ENCODE peak calls at places on chromosomes 16 and 17, in eight cellular contexts. S, D, K, Y, Q, X, N and J are unnamed samples.
A peak's percentile ranks its signal among the peaks of the same experiment; 100 is the strongest.

GRCh38 chr16:26709175-26709574 is 357.6 kb upstream of the C16orf82 start:
- DNase-seq in S (no peak), D (no peak), K (no peak), Y (no peak), Q (peak; percentile 50), X (peak; percentile 4), N (no peak), J (no peak)

GRCh38 chr17:1484586-1485310 is 7.7 kb downstream of the MYO1C start:
- DNase-seq in S (no peak), D (peak; percentile 57), K (no peak), Y (peak; percentile 65), Q (peak; percentile 67), X (peak; percentile 74), N (peak; percentile 24), J (peak; percentile 43)

GRCh38 chr17:81393684-81394376 is 1.4 kb upstream of the BAHCC1 start:
- DNase-seq in S (peak; percentile 99), D (peak; percentile 100), K (peak; percentile 96), Y (peak; percentile 100), Q (peak; percentile 97), X (peak; percentile 99), N (peak; percentile 100), J (peak; percentile 40)

GRCh38 chr17:81121841-81122733 is 43.2 kb upstream of the PVALEF start:
- DNase-seq in S (no peak), D (no peak), K (no peak), Y (no peak), Q (no peak), X (no peak), N (no peak), J (no peak)

GRCh38 chr16:30108059-30108855 is 5.1 kb downstream of the GDPD3 start:
- DNase-seq in S (no peak), D (no peak), K (no peak), Y (no peak), Q (no peak), X (no peak), N (no peak), J (no peak)

GRCh38 chr17:64059756-64060155 is 39.3 kb upstream of the ICAM2 start:
- DNase-seq in S (no peak), D (no peak), K (no peak), Y (no peak), Q (no peak), X (no peak), N (no peak), J (no peak)

GRCh38 chr16:18839555-18839954 is 38.2 kb upstream of the ARL6IP1 start:
- DNase-seq in S (no peak), D (no peak), K (no peak), Y (no peak), Q (no peak), X (no peak), N (peak; percentile 66), J (no peak)

GRCh38 chr17:67059372-67059771 is 15.0 kb downstream of the CACNG1 start:
- DNase-seq in S (no peak), D (no peak), K (no peak), Y (no peak), Q (no peak), X (no peak), N (no peak), J (no peak)

GRCh38 chr16:24568392-24568791 is 29.0 kb downstream of the RBBP6 start:
- DNase-seq in S (peak; percentile 43), D (no peak), K (no peak), Y (no peak), Q (no peak), X (peak; percentile 25), N (no peak), J (no peak)

GRCh38 chr16:68668266-68668665 is 23.2 kb downstream of the CDH3 start:
- DNase-seq in S (peak; percentile 5), D (no peak), K (no peak), Y (no peak), Q (no peak), X (no peak), N (no peak), J (peak; percentile 24)

GRCh38 chr16:74226361-74226979 is 70.1 kb upstream of the PSMD7 start:
- DNase-seq in S (peak; percentile 31), D (no peak), K (no peak), Y (peak; percentile 16), Q (no peak), X (peak; percentile 37), N (no peak), J (no peak)

GRCh38 chr16:69796285-69797118 is 34.4 kb downstream of the WWP2 start:
- DNase-seq in S (peak; percentile 77), D (peak; percentile 61), K (no peak), Y (peak; percentile 45), Q (peak; percentile 66), X (peak; percentile 66), N (peak; percentile 74), J (no peak)

GRCh38 chr16:81864646-81865382 is 85.7 kb downstream of the PLCG2 start:
- DNase-seq in S (no peak), D (no peak), K (no peak), Y (no peak), Q (no peak), X (peak; percentile 24), N (no peak), J (no peak)

GRCh38 chr17:9206160-9206988 is 185.1 kb downstream of the NTN1 start:
- DNase-seq in S (no peak), D (no peak), K (no peak), Y (no peak), Q (no peak), X (no peak), N (no peak), J (no peak)
- TF ChIP-seq RAD21 in S (no peak), D (no peak), K (no peak), Y (no peak), Q (no peak), X (no peak), N (no peak), J (no peak)

GRCh38 chr16:49859139-49859947 is 3.4 kb upstream of the ZNF423 start:
- DNase-seq in S (no peak), D (no peak), K (no peak), Y (no peak), Q (peak; percentile 45), X (no peak), N (no peak), J (no peak)

GRCh38 chr16:49855822-49856740 is at the start of gene ZNF423:
- DNase-seq in S (no peak), D (no peak), K (no peak), Y (no peak), Q (no peak), X (peak; percentile 75), N (no peak), J (no peak)

GRCh38 chr16:49856741-49857330 is 924 bp upstream of the ZNF423 start:
- DNase-seq in S (peak; percentile 55), D (peak; percentile 79), K (no peak), Y (peak; percentile 35), Q (peak; percentile 67), X (peak; percentile 92), N (peak; percentile 50), J (no peak)

GRCh38 chr16:49858200-49859129 is 2.6 kb upstream of the ZNF423 start:
- DNase-seq in S (no peak), D (peak; percentile 17), K (no peak), Y (no peak), Q (peak; percentile 45), X (peak; percentile 82), N (no peak), J (no peak)

DNA sequence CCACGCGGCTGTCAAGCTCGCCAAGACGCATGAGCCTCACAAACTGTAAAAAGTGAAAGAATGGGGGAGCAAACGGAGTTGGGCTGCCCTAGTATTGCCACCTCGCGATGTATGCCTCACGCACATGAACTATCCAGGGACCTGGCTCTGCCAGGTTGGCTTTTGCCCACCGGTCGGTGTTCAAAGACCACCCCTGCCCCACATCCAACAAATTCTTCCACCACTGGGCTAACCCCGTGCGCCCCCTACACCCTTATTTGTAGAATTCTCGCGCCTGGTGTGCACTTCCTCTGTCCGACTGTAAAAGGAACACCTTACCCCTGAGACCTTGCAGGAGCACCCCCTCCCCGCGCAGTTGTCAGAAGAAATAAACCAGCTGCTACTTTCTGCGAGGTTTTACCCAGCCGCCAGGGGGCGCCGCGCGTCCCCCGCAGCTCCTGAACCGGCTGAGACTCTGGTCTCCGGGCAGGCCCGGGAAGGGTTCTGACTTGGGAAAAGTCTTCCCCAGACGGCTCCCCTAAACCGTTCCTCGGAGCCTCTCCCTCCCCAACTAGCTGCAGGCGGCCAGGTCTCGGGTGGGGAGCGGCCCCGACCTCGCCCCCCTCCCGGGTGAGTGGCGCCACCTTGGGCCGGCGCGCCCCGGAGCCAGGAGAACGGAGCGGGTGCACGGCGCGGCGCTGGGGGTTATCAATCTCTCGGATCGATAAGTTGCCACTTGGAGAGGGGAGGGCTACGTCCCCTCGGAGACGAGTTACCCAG is 1.7 kb upstream of the ZNF423 start:
- DNase-seq in S (peak; percentile 11), D (peak; percentile 87), K (peak; percentile 65), Y (peak; percentile 60), Q (peak; percentile 86), X (peak; percentile 86), N (peak; percentile 32), J (no peak)
- TF ChIP-seq RAD21 in S (no peak), D (peak; percentile 28), K (peak; percentile 80), Y (peak; percentile 56), Q (peak; percentile 66), X (peak; percentile 34), N (peak; percentile 51), J (peak; percentile 30)

GRCh38 chr16:67199011-67199807 is at the start of gene ELMO3:
- DNase-seq in S (no peak), D (no peak), K (no peak), Y (no peak), Q (peak; percentile 51), X (peak; percentile 72), N (no peak), J (no peak)

GRCh38 chr16:67202426-67202825 is 3.5 kb downstream of the ELMO3 start:
- DNase-seq in S (no peak), D (no peak), K (no peak), Y (no peak), Q (no peak), X (no peak), N (no peak), J (no peak)

GRCh38 chr16:67199808-67200198 is 872 bp downstream of the ELMO3 start:
- DNase-seq in S (no peak), D (no peak), K (no peak), Y (no peak), Q (no peak), X (peak; percentile 61), N (no peak), J (no peak)

GRCh38 chr16:67201411-67202345 is 2.7 kb downstream of the ELMO3 start:
- DNase-seq in S (no peak), D (no peak), K (no peak), Y (no peak), Q (peak; percentile 9), X (no peak), N (no peak), J (no peak)

DNA sequence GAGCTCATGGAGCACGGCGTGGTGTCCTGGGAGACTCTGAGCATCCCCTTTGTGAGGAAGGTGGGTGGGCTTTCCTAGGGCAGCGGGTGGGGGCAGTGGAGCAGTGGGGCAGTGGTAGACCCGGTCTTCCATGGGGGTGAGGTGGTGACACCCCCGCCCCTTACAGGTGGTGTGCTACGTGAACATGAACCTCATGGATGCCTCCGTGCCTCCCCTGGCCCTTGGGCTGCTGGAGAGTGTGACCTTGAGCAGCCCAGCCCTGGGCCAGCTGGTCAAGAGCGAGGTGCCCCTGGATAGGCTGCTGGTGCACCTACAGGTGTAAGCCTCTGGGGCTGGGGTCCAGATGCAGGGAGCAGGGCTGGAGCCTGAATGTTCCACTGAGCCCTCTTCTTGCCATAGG is 1.6 kb downstream of the ELMO3 start:
- DNase-seq in S (no peak), D (no peak), K (no peak), Y (no peak), Q (no peak), X (no peak), N (no peak), J (no peak)
- TF ChIP-seq RAD21 in S (no peak), D (no peak), K (no peak), Y (no peak), Q (no peak), X (no peak), N (no peak), J (no peak)

GRCh38 chr17:38912221-38912813 is 13.1 kb upstream of the LASP1NB start:
- DNase-seq in S (no peak), D (no peak), K (no peak), Y (no peak), Q (no peak), X (peak; percentile 76), N (no peak), J (no peak)
- TF ChIP-seq RAD21 in S (no peak), D (no peak), K (no peak), Y (no peak), Q (no peak), X (no peak), N (no peak), J (no peak)